ENCODE peak calls at places on chromosomes 3 and 15, in six cellular contexts. B, R, G, L, A and Y are unnamed samples. For H3K36me3, the result is how much of the 10 kb centered on the place peaks cover.

GRCh38 chr3:150248116-150248864 is 159.8 kb upstream of the TSC22D2 start:
- DNase-seq in B (no peak), R (no peak), G (no peak), L (no peak), A (no peak), Y (no peak)

GRCh38 chr3:143000525-143000924 is 845 bp upstream of the U2SURP start:
- DNase-seq in B (no peak), R (no peak), G (no peak), L (no peak), A (peak), Y (peak)

GRCh38 chr3:72646263-72646662 is 202.0 kb downstream of the SHQ1 start:
- DNase-seq in B (no peak), R (no peak), G (no peak), L (no peak), A (no peak), Y (no peak)

GRCh38 chr3:110929811-110930210 is 141.8 kb upstream of the NECTIN3 start:
- DNase-seq in B (no peak), R (no peak), G (no peak), L (no peak), A (no peak), Y (no peak)

GRCh38 chr3:51711352-51712019 is 4.6 kb downstream of the GRM2 start:
- DNase-seq in B (no peak), R (peak), G (peak), L (peak), A (peak), Y (no peak)

GRCh38 chr3:150830094-150830681 is 67.2 kb upstream of the SIAH2 start:
- DNase-seq in B (no peak), R (no peak), G (no peak), L (no peak), A (peak), Y (peak)

GRCh38 chr15:23477920-23478319 is 30.9 kb upstream of the GOLGA6L2 start:
- DNase-seq in B (no peak), R (no peak), G (no peak), L (no peak), A (no peak), Y (no peak)

GRCh38 chr3:184005981-184006507 is 11.6 kb downstream of the ABCC5 start:
- DNase-seq in B (peak), R (no peak), G (peak), L (peak), A (no peak), Y (peak)

GRCh38 chr15:27792756-27793264 is 306.3 kb downstream of the OCA2 start:
- DNase-seq in B (no peak), R (no peak), G (no peak), L (no peak), A (no peak), Y (no peak)

GRCh38 chr3:72262707-72263106 is 477.8 kb upstream of the PROK2 start:
- DNase-seq in B (no peak), R (no peak), G (no peak), L (no peak), A (no peak), Y (no peak)

GRCh38 chr3:58462829-58463180 is 29.1 kb upstream of the KCTD6 start:
- DNase-seq in B (no peak), R (peak), G (no peak), L (no peak), A (no peak), Y (no peak)

GRCh38 chr15:49815937-49816336 is 195.1 kb downstream of the DTWD1 start:
- DNase-seq in B (no peak), R (no peak), G (no peak), L (no peak), A (no peak), Y (peak)

GRCh38 chr15:79084308-79084968 is 6.1 kb downstream of the RASGRF1 start:
- DNase-seq in B (no peak), R (no peak), G (no peak), L (no peak), A (peak), Y (no peak)

GRCh38 chr3:185764168-185764988 is 60.5 kb downstream of the IGF2BP2 start:
- DNase-seq in B (no peak), R (no peak), G (no peak), L (no peak), A (no peak), Y (peak)

GRCh38 chr3:2929574-2929973 is 180.6 kb downstream of the IL5RA start:
- DNase-seq in B (no peak), R (no peak), G (no peak), L (no peak), A (no peak), Y (no peak)

GRCh38 chr15:92943581-92943980 is 43.5 kb downstream of the CHD2 start:
- DNase-seq in B (no peak), R (no peak), G (no peak), L (no peak), A (no peak), Y (no peak)

GRCh38 chr15:92947071-92947730 is 47.1 kb downstream of the CHD2 start:
- DNase-seq in B (no peak), R (no peak), G (no peak), L (no peak), A (no peak), Y (no peak)

GRCh38 chr15:92941668-92942067 is 41.5 kb downstream of the CHD2 start:
- DNase-seq in B (no peak), R (no peak), G (no peak), L (no peak), A (no peak), Y (no peak)

GRCh38 chr15:92942706-92943105 is 42.6 kb downstream of the CHD2 start:
- DNase-seq in B (no peak), R (no peak), G (no peak), L (no peak), A (no peak), Y (no peak)

DNA sequence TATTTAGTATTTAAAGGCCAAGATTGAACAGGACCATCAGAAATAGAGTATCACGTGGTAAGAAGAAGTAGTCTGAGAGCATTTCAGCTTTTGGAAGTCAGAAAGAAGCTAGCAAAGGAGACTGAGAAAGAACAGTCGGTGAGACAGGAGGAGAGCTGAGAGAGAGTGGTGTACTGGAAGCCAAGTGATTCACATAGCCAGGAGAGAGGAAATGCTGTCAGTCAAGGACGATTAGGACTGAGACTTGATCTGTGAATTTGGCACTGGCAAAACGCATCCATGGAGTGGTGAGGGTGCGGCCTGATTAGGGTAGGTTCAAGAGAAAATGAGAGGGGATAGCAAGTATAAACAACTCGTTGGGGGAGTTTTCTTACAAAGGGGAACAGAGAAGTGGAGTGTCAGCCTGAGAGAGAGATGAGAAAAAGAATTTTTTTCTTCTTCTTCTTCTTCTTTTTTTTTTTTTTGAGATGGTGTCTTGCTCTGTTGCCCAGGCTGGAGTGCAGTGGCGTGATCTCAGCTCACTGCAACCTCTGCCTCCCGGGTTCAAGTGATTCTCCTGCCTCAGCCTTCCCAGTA is 44.9 kb downstream of the CHD2 start:
- DNase-seq in B (no peak), R (no peak), G (no peak), L (no peak), A (no peak), Y (no peak)
- H3K36me3 ChIP-seq in B (half or more), R (half or more), G (half or more), L (under half), A (half or more), Y (half or more)

GRCh38 chr15:38705421-38706219 is 141.0 kb upstream of the RASGRP1 start:
- DNase-seq in B (no peak), R (no peak), G (no peak), L (no peak), A (no peak), Y (no peak)

GRCh38 chr15:38708672-38709188 is 144.1 kb upstream of the RASGRP1 start:
- DNase-seq in B (no peak), R (no peak), G (no peak), L (no peak), A (no peak), Y (no peak)

GRCh38 chr15:38706956-38707355 is 142.3 kb upstream of the RASGRP1 start:
- DNase-seq in B (no peak), R (no peak), G (no peak), L (no peak), A (no peak), Y (no peak)

GRCh38 chr15:38707802-38708671 is 143.4 kb upstream of the RASGRP1 start:
- DNase-seq in B (peak), R (no peak), G (no peak), L (peak), A (peak), Y (peak)

GRCh38 chr15:38709196-38709595 is 144.6 kb upstream of the RASGRP1 start:
- DNase-seq in B (no peak), R (no peak), G (no peak), L (no peak), A (no peak), Y (no peak)
- H3K4me3 ChIP-seq in B (no peak), R (no peak), G (no peak), L (no peak), A (no peak), Y (no peak)

GRCh38 chr3:47554335-47554734 is 24.3 kb downstream of the CSPG5 start:
- DNase-seq in B (no peak), R (no peak), G (no peak), L (no peak), A (no peak), Y (no peak)

GRCh38 chr3:47556351-47556750 is 22.3 kb downstream of the CSPG5 start:
- DNase-seq in B (no peak), R (no peak), G (no peak), L (no peak), A (no peak), Y (no peak)
- H3K27ac ChIP-seq in B (no peak), R (no peak), G (no peak), L (no peak), A (no peak), Y (no peak)

GRCh38 chr15:55681631-55682030 is 61.3 kb downstream of the PRTG start:
- DNase-seq in B (no peak), R (no peak), G (no peak), L (no peak), A (no peak), Y (no peak)
- H3K36me3 ChIP-seq in B (under half), R (under half), G (under half), L (under half), A (under half), Y (under half)

DNA sequence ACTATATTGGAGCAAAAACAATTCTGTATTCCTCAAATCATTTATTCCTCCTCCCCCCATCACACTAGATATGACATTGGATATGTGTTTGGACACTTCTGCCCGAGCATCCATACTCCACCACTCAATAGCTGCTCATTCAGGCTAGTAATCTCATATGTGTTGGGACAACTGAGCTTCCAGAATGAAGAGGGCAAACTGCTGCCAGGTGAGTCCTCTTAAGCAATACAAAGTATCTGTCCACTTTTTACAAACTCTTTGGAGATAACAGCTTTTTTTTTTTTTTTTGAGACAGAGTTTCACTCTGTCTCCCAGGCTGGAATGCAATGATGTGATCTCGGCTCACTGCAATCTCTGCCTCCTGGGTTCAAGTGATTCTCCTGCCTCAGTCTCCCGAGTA is 5.4 kb upstream of the TNFSF10 start:
- DNase-seq in B (no peak), R (no peak), G (no peak), L (no peak), A (no peak), Y (no peak)
- H3K4me3 ChIP-seq in B (no peak), R (no peak), G (no peak), L (no peak), A (no peak), Y (no peak)

GRCh38 chr3:27559835-27560234 is 75.7 kb upstream of the SLC4A7 start:
- DNase-seq in B (no peak), R (no peak), G (no peak), L (peak), A (peak), Y (peak)

GRCh38 chr3:27560484-27561056 is 76.4 kb upstream of the SLC4A7 start:
- DNase-seq in B (no peak), R (no peak), G (no peak), L (no peak), A (no peak), Y (no peak)

GRCh38 chr3:27557411-27557810 is 73.2 kb upstream of the SLC4A7 start:
- DNase-seq in B (no peak), R (no peak), G (no peak), L (no peak), A (no peak), Y (no peak)

GRCh38 chr3:27561591-27561990 is 77.4 kb upstream of the SLC4A7 start:
- DNase-seq in B (no peak), R (no peak), G (no peak), L (no peak), A (no peak), Y (no peak)

DNA sequence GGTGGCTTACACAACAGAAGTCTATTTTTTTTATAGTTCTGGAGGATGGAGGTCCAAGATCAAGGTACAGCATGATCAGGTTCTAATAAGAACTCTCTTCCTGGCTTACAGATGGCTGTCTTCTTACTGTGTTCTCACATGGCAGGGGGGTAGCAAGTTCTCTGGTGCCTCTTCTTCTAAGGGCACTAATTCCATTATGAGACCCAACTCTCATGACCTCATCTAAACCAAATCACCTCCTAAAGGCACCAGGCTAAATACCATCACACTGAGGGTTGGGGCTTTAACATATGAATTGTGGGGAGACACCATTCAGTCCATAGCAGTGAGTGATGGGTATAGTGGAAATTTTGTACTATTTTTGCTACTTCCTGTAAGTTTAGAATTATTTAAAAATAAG is 75.2 kb upstream of the SLC4A7 start:
- DNase-seq in B (no peak), R (no peak), G (no peak), L (no peak), A (no peak), Y (no peak)
- H3K27ac ChIP-seq in B (no peak), R (no peak), G (no peak), L (no peak), A (peak), Y (no peak)